ENCODE peak calls at places on chromosome 3, in four cellular contexts. E is colonic mucosa, X is A549, T is fibroblast of lung. R is an unnamed sample.

GRCh38 chr3:64773150-64773549 is 85.3 kb upstream of the ADAMTS9 start:
- DNase-seq in E (no peak), T (peak; percentile 27), X (no peak), R (no peak)

GRCh38 chr3:194707176-194707575 is 21.5 kb downstream of the FAM43A start:
- DNase-seq in T (no peak), X (no peak), E (no peak), R (no peak)

GRCh38 chr3:104190681-104191080 is 1176.0 kb upstream of the ALCAM start:
- DNase-seq in T (no peak), E (no peak), X (no peak), R (no peak)

GRCh38 chr3:193883551-193883950 is 252.4 kb upstream of the HES1 start:
- DNase-seq in T (peak; percentile 48), E (no peak), X (no peak), R (no peak)

GRCh38 chr3:194137314-194138097 is 1.6 kb downstream of the HES1 start:
- DNase-seq in E (peak; percentile 75), X (no peak), T (no peak), R (peak; percentile 39)

GRCh38 chr3:120793601-120794000 is 51.1 kb downstream of the GTF2E1 start:
- DNase-seq in E (no peak), X (no peak), T (no peak), R (no peak)

GRCh38 chr3:142027713-142028112 is 121.6 kb downstream of the TFDP2 start:
- DNase-seq in E (peak; percentile 47), T (peak; percentile 19), X (no peak), R (no peak)

GRCh38 chr3:61168286-61168685 is 83.0 kb downstream of the FHIT start:
- DNase-seq in E (no peak), T (no peak), X (no peak), R (no peak)

GRCh38 chr3:190504354-190505125 is 9.3 kb upstream of the IL1RAP start:
- DNase-seq in T (peak; percentile 32), X (no peak), E (no peak), R (no peak)

GRCh38 chr3:12195231-12195630 is 36.5 kb upstream of the TIMP4 start:
- DNase-seq in E (no peak), T (peak; percentile 15), X (no peak), R (no peak)

GRCh38 chr3:46008058-46008457 is 12.4 kb upstream of the FYCO1 start:
- DNase-seq in X (no peak), T (no peak), E (no peak), R (no peak)

GRCh38 chr3:50268703-50269451 is at the start of gene SEMA3B:
- DNase-seq in X (peak; percentile 48), T (peak; percentile 71), E (peak; percentile 88), R (no peak)

GRCh38 chr3:193830791-193831191 is 237.8 kb downstream of the OPA1 start:
- DNase-seq in E (no peak), X (no peak), T (no peak), R (no peak)

GRCh38 chr3:100708644-100708988 is 678 bp upstream of the TFG start:
- DNase-seq in T (no peak), E (no peak), X (no peak), R (no peak)

GRCh38 chr3:156751461-156752025 is 74.6 kb upstream of the LEKR1 start:
- DNase-seq in E (no peak), X (no peak), T (peak; percentile 84), R (no peak)

GRCh38 chr3:135231646-135232625 is 436.9 kb downstream of the EPHB1 start:
- DNase-seq in E (no peak), T (no peak), X (no peak), R (no peak)

GRCh38 chr3:24680214-24680967 is 185.7 kb upstream of the THRB start:
- DNase-seq in X (peak; percentile 53), T (peak; percentile 37), E (peak; percentile 72), R (no peak)

GRCh38 chr3:10944866-10945265 is 47.7 kb upstream of the SLC6A1 start:
- DNase-seq in X (no peak), T (no peak), E (no peak), R (no peak)

GRCh38 chr3:173753593-173753992 is 356.0 kb downstream of the NLGN1 start:
- DNase-seq in T (no peak), E (no peak), X (no peak), R (no peak)

GRCh38 chr3:32797776-32798175 is 20.0 kb upstream of the TRIM71 start:
- DNase-seq in T (no peak), X (no peak), E (no peak), R (no peak)

GRCh38 chr3:36397856-36398255 is 17.6 kb downstream of the STAC start:
- DNase-seq in T (no peak), E (no peak), X (no peak), R (no peak)

GRCh38 chr3:175193815-175194518 is 334.8 kb downstream of the NAALADL2 start:
- DNase-seq in T (peak; percentile 16), X (no peak), E (no peak), R (no peak)

GRCh38 chr3:177336841-177337430 is 139.7 kb upstream of the TBL1XR1 start:
- DNase-seq in E (no peak), T (peak; percentile 20), X (no peak), R (no peak)

GRCh38 chr3:48436855-48437254 is 3.1 kb downstream of the CCDC51 start:
- DNase-seq in X (no peak), E (no peak), T (no peak), R (no peak)

GRCh38 chr3:45244356-45244755 is 18.3 kb upstream of the TMEM158 start:
- DNase-seq in X (no peak), E (no peak), T (no peak), R (no peak)

GRCh38 chr3:190486201-190486865 is 27.6 kb upstream of the IL1RAP start:
- DNase-seq in X (no peak), T (peak; percentile 14), E (no peak), R (peak; percentile 3)

GRCh38 chr3:113495035-113495434 is 19.9 kb downstream of the SPICE1 start:
- DNase-seq in X (no peak), E (peak; percentile 55), T (peak; percentile 58), R (peak; percentile 70)

GRCh38 chr3:9218514-9218846 is 31.0 kb downstream of the SRGAP3 start:
- DNase-seq in T (no peak), E (no peak), X (no peak), R (no peak)

GRCh38 chr3:38533285-38533994 is 37.3 kb downstream of the EXOG start:
- DNase-seq in X (no peak), T (no peak), E (no peak), R (no peak)

GRCh38 chr3:107660316-107660976 is 137.7 kb downstream of the BBX start:
- DNase-seq in X (no peak), E (no peak), T (peak; percentile 82), R (no peak)

GRCh38 chr3:16606398-16606797 is 1.2 kb upstream of the DAZL start:
- DNase-seq in X (no peak), E (no peak), T (no peak), R (no peak)

GRCh38 chr3:174495231-174495755 is 363.8 kb upstream of the NAALADL2 start:
- DNase-seq in X (no peak), E (no peak), T (peak; percentile 53), R (no peak)

DNA sequence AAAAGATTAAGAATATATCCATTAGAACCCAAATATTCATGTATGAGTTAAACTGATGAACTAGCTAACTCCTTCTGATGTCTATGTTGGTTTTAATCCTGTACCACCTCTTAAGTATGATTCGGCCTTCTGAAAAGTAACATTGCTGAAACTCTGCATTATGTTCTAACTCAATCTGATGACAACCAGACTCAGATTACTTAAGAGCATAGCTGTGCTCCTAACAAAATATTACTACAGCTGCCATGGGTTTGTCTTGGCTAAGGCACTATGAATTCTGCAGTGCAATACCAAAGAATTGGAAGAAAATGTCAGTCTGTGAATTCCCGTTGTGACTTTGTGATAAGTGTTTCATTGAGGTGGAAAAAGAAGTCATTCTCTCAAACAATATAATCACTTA is 224.4 kb downstream of the ZMAT3 start:
- DNase-seq in X (no peak), E (no peak), T (peak; percentile 11), R (no peak)
- H3K27ac ChIP-seq in X (no peak overlapping the region), E (no peak overlapping the region), T (no peak overlapping the region), R (no peak overlapping the region)

GRCh38 chr3:149332227-149332765 is 1.1 kb downstream of the TM4SF18 start:
- DNase-seq in T (peak; percentile 42), X (no peak), E (no peak), R (no peak)
- H3K27ac ChIP-seq in T (no peak overlapping the region), X (peak overlapping the region; percentile 91), E (no peak overlapping the region), R (no peak overlapping the region)

GRCh38 chr3:42752961-42753360 is 20.1 kb downstream of the CCDC13 start:
- DNase-seq in T (no peak), X (no peak), E (no peak), R (no peak)

GRCh38 chr3:42758126-42758525 is 14.9 kb downstream of the CCDC13 start:
- DNase-seq in E (no peak), T (no peak), X (no peak), R (no peak)

GRCh38 chr3:42755681-42756578 is 17.1 kb downstream of the CCDC13 start:
- DNase-seq in X (peak; percentile 18), E (no peak), T (peak; percentile 59), R (peak; percentile 60)

GRCh38 chr3:42753757-42754156 is 19.3 kb downstream of the CCDC13 start:
- DNase-seq in X (no peak), T (no peak), E (no peak), R (no peak)

DNA sequence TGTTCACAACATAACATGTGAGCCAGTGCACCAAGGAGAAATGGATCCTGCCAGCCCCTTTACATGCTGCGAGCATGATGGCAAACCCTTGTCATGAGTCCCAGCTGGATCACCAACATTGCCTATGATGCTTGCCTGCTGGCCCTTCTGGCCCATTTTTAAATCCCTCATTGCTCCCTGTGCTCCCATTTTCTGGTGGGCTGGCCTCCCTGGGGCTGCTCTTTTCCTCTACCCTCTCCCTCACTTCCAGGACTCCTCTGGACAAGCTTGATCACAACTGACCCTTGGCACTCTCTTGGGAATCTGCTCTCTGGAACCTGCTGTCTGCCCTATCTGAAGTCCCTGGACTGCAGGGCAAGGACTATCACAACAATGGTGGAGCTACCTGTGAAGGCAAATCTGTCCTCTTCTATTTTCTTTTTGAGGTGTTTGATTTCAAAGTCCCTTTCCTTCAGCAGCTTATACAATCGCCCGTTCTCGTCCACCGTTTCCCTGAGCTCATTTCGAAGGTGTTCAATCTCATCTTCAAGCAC is 16.3 kb downstream of the CCDC13 start:
- DNase-seq in E (no peak), X (no peak), T (no peak), R (no peak)
- H3K27ac ChIP-seq in E (no peak overlapping the region), X (no peak overlapping the region), T (no peak overlapping the region), R (no peak overlapping the region)

DNA sequence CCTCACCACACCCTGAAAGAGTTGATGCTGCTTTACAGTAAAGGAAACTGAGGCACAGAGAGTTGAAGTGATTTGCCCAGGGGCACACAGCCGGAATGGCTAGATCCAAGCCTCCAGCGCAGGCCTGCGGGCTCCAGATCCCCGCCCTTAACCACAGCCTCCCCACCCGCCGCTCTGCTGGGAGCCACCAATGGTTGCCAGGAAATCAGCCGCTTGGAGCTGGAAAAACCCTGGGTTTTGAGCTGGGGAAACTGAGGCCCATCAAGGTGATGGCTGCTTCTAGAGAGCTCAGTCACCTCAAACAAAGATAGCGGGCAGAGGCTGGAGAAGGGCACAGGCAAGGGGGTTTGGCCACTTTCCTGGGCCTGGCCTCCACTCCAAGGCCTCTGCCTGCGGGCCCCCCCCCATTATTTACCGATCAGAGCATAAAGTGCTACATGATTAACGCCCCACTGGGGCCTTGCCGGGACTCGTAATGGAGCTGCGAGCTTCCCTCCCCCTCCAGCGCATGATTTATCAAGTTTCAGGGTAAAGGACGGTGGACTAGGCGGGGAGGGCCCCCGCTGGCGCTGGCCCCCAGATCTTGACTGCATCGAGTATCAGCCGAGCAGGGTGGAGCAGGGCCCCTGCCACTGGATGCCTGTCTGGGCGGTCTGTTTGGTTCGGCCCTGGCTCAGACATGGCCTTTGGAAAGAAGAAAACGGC is 9.2 kb downstream of the PLXND1 start:
- DNase-seq in X (no peak), T (peak; percentile 73), E (no peak), R (no peak)
- H3K27ac ChIP-seq in X (peak overlapping the region; percentile 66), T (peak overlapping the region; percentile 92), E (peak overlapping the region; percentile 69), R (no peak overlapping the region)

GRCh38 chr3:13416002-13416793 is 3.9 kb downstream of the NUP210 start:
- DNase-seq in X (no peak), T (no peak), E (no peak), R (peak; percentile 32)
- H3K27ac ChIP-seq in X (no peak overlapping the region), T (no peak overlapping the region), E (no peak overlapping the region), R (peak overlapping the region; percentile 97)